ENCODE peak calls at places on chromosomes 16 and 17, in four cellular contexts. One of them, this sample, is unnamed. For H3K79me2, the result is how much of the 10 kb centered on the place peaks cover.

GRCh38 chr17:77475012-77475976 is 334.5 kb downstream of the SEC14L1 start:
- DNase-seq in PC-3: no peak
- DNase-seq in hepatocyte: peak
- DNase-seq in SK-N-SH: no peak
- DNase-seq in this sample: peak

GRCh38 chr17:17071531-17072360 is 29.5 kb downstream of the MPRIP start:
- DNase-seq in hepatocyte: no peak
- DNase-seq in SK-N-SH: no peak
- DNase-seq in PC-3: no peak
- DNase-seq in this sample: no peak

GRCh38 chr17:72656114-72656763 is 436.2 kb downstream of the SLC39A11 start:
- DNase-seq in hepatocyte: no peak
- DNase-seq in PC-3: no peak
- DNase-seq in SK-N-SH: no peak
- DNase-seq in this sample: no peak

GRCh38 chr17:50909765-50910661 is 43.9 kb upstream of the TOB1 start:
- DNase-seq in PC-3: no peak
- DNase-seq in hepatocyte: no peak
- DNase-seq in SK-N-SH: no peak
- DNase-seq in this sample: no peak

GRCh38 chr16:4795181-4795827 is at the start of gene SMIM22:
- DNase-seq in hepatocyte: no peak
- DNase-seq in PC-3: no peak
- DNase-seq in SK-N-SH: peak
- DNase-seq in this sample: no peak

GRCh38 chr16:11546522-11547485 is 39.9 kb downstream of the LITAF start:
- DNase-seq in SK-N-SH: no peak
- DNase-seq in PC-3: peak
- DNase-seq in hepatocyte: no peak
- DNase-seq in this sample: no peak

GRCh38 chr17:64146418-64147109 is 16.6 kb upstream of the ERN1 start:
- DNase-seq in PC-3: peak
- DNase-seq in hepatocyte: peak
- DNase-seq in SK-N-SH: peak
- DNase-seq in this sample: peak

GRCh38 chr16:55465077-55465896 is 13.7 kb upstream of the MMP2 start:
- DNase-seq in hepatocyte: peak
- DNase-seq in SK-N-SH: peak
- DNase-seq in PC-3: peak
- DNase-seq in this sample: peak

GRCh38 chr17:2235792-2236365 is 67.7 kb downstream of the SMG6 start:
- DNase-seq in hepatocyte: no peak
- DNase-seq in SK-N-SH: no peak
- DNase-seq in PC-3: no peak
- DNase-seq in this sample: peak

GRCh38 chr17:83200231-83200699 is 120.9 kb downstream of the METRNL start:
- DNase-seq in hepatocyte: no peak
- DNase-seq in SK-N-SH: no peak
- DNase-seq in PC-3: peak
- DNase-seq in this sample: no peak

GRCh38 chr17:83200746-83201145 is 121.3 kb downstream of the METRNL start:
- DNase-seq in PC-3: no peak
- DNase-seq in SK-N-SH: no peak
- DNase-seq in hepatocyte: no peak
- DNase-seq in this sample: no peak

GRCh38 chr17:83198366-83199341 is 119.2 kb downstream of the METRNL start:
- DNase-seq in hepatocyte: no peak
- DNase-seq in SK-N-SH: no peak
- DNase-seq in PC-3: no peak
- DNase-seq in this sample: peak

GRCh38 chr17:83201206-83202001 is 122.0 kb downstream of the METRNL start:
- DNase-seq in SK-N-SH: no peak
- DNase-seq in hepatocyte: no peak
- DNase-seq in PC-3: no peak
- DNase-seq in this sample: no peak

GRCh38 chr17:83199500-83200201 is 120.2 kb downstream of the METRNL start:
- DNase-seq in PC-3: peak
- DNase-seq in hepatocyte: no peak
- DNase-seq in SK-N-SH: no peak
- DNase-seq in this sample: peak
- TF ChIP-seq EZH2phosphoT487 in PC-3: no peak
- TF ChIP-seq EZH2phosphoT487 in hepatocyte: no peak
- TF ChIP-seq EZH2phosphoT487 in SK-N-SH: no peak
- TF ChIP-seq EZH2phosphoT487 in this sample: no peak

GRCh38 chr16:71789136-71789535 is 19.5 kb downstream of the AP1G1 start:
- DNase-seq in hepatocyte: no peak
- DNase-seq in SK-N-SH: no peak
- DNase-seq in PC-3: no peak
- DNase-seq in this sample: no peak
- H3K79me2 ChIP-seq in hepatocyte: half or more
- H3K79me2 ChIP-seq in SK-N-SH: half or more
- H3K79me2 ChIP-seq in PC-3: half or more
- H3K79me2 ChIP-seq in this sample: half or more

DNA sequence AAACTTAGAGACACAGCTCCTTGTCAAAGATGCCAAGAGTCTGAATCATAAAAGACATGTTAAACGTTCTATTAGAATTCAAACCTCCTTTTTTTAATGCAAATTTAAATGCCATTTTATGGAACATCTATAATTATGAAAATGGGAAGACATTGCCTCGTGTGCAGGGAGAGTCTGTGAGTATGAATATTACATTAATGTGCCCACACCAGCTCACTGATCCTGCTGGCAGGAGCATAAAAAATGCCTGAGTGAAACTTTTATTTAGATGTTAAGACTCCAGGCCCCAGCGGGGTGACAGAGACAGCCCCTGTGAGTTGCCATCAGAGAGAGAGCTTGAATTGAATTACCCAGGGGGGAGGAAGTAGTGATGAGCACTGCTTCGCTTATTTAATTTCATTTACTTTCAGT is 84.8 kb downstream of the SNX11 start:
- DNase-seq in SK-N-SH: no peak
- DNase-seq in hepatocyte: no peak
- DNase-seq in PC-3: peak
- DNase-seq in this sample: no peak
- H2AFZ ChIP-seq in SK-N-SH: no peak
- H2AFZ ChIP-seq in hepatocyte: no peak
- H2AFZ ChIP-seq in PC-3: no peak
- H2AFZ ChIP-seq in this sample: no peak

DNA sequence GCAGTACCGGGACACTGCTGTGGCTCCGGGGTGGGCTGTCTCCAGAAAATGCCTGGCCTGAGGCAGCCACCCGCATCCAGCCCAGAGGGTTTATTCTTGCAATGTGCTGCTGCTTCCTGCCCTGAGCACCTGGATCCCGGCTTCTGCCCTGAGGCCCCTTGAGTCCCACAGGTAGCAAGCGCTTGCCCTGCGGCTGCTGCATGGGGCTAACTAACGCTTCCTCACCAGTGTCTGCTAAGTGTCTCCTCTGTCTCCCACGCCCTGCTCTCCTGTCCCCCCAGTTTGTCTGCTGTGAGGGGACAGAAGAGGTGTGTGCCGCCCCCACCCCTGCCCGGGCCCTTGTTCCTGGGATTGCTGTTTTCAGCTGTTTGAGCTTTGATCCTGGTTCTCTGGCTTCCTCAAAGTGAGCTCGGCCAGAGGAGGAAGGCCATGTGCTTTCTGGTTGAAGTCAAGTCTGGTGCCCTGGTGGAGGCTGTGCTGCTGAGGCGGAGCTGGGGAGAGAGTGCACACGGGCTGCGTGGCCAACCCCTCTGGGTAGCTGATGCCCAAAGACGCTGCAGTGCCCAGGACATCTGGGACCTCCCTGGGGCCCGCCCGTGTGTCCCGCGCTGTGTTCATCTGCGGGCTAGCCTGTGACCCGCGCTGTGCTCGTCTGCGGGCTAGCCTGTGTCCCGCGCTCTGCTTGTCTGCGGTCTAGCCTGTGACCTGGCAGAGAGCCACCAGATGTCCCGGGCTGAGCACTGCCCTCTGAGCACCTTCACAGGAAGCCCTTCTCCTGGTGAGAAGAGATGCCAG is 12.9 kb downstream of the STH start:
- DNase-seq in hepatocyte: no peak
- DNase-seq in SK-N-SH: no peak
- DNase-seq in PC-3: no peak
- DNase-seq in this sample: no peak
- TF ChIP-seq EZH2phosphoT487 in hepatocyte: no peak
- TF ChIP-seq EZH2phosphoT487 in SK-N-SH: no peak
- TF ChIP-seq EZH2phosphoT487 in PC-3: no peak
- TF ChIP-seq EZH2phosphoT487 in this sample: no peak

GRCh38 chr16:20884240-20884556 is 16.0 kb downstream of the DCUN1D3 start:
- DNase-seq in PC-3: peak
- DNase-seq in SK-N-SH: no peak
- DNase-seq in hepatocyte: peak
- DNase-seq in this sample: no peak

GRCh38 chr16:20887207-20887606 is 13.0 kb downstream of the DCUN1D3 start:
- DNase-seq in PC-3: no peak
- DNase-seq in hepatocyte: no peak
- DNase-seq in SK-N-SH: no peak
- DNase-seq in this sample: no peak

GRCh38 chr16:20889625-20890275 is 10.4 kb downstream of the DCUN1D3 start:
- DNase-seq in PC-3: no peak
- DNase-seq in hepatocyte: no peak
- DNase-seq in SK-N-SH: no peak
- DNase-seq in this sample: no peak

GRCh38 chr16:20883554-20884239 is 16.5 kb downstream of the DCUN1D3 start:
- DNase-seq in PC-3: no peak
- DNase-seq in SK-N-SH: no peak
- DNase-seq in hepatocyte: peak
- DNase-seq in this sample: no peak

DNA sequence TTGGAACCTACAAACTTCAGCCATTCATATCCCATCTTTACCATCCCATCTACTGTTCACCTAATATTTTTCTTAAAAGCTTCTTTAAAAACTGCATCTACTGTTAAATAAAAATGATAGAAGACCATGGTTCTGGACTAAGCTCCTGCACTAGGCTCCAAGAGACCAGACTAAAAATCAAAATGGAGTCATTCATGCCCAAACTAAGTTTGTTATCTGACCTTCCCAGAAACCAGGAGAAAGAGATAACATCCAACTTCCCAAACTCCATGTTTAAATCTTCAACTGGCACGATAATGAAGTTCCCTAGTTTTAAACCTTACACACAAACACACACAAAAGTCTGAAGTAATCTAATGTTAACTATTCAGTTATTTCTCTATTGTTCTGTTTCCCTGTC is 13.8 kb downstream of the DCUN1D3 start:
- DNase-seq in PC-3: no peak
- DNase-seq in hepatocyte: no peak
- DNase-seq in SK-N-SH: no peak
- DNase-seq in this sample: no peak
- H3K79me2 ChIP-seq in PC-3: half or more
- H3K79me2 ChIP-seq in hepatocyte: half or more
- H3K79me2 ChIP-seq in SK-N-SH: half or more
- H3K79me2 ChIP-seq in this sample: under half